ENCODE peak calls at places on chromosomes 4 and X, in eight cellular contexts. O is nephron progenitor cell; Y is left lobe of liver; N is stimulated activated naive B cell treated with anti-CD40 and anti-IgM and Interleukin-4, amounts not matched to agents 10 μg/mL and 1 μg/mL and 100 μg/mL, for 72 hours; I is AG08395; U is stimulated activated CD8-positive, alpha-beta memory T cell treated with anti-CD3 and anti-CD28 coated beads, Interleukin-4, amount 100 ng/mL, for 4 hours; B is activated T-cell treated with anti-CD3 and anti-CD28 coated beads for 48 hours; T is activated T-helper 9 cell treated with anti-CD3 and anti-CD28 coated beads, Interleukin-2, amount 50 U/mL, for 16 hours. P is an unnamed sample.

GRCh38 chr4:82599336-82599735 is 37.5 kb upstream of the TMEM150C start:
- DNase-seq in O (no peak), N (no peak), I (no peak), Y (no peak), U (no peak), T (no peak), B (no peak), P (no peak)

GRCh38 chrX:18354369-18355329 is at the start of gene SCML2:
- DNase-seq in Y (peak), T (peak), O (peak), N (peak), U (no peak), B (peak), I (peak), P (peak)

GRCh38 chrX:65587616-65588526 is 53.3 kb upstream of the LAS1L start:
- DNase-seq in T (no peak), I (peak), N (no peak), B (no peak), U (no peak), O (no peak), Y (peak), P (no peak)

GRCh38 chrX:152923599-152923998 is 25.7 kb downstream of the ZNF185 start:
- DNase-seq in N (no peak), B (no peak), Y (no peak), U (no peak), O (no peak), I (no peak), T (no peak), P (no peak)

GRCh38 chr4:105989411-105990242 is 94.4 kb downstream of the NPNT start:
- DNase-seq in T (no peak), Y (no peak), O (no peak), N (no peak), I (no peak), B (no peak), U (no peak), P (no peak)

GRCh38 chr4:17164656-17165055 is 266.2 kb upstream of the LDB2 start:
- DNase-seq in U (no peak), N (no peak), B (no peak), Y (no peak), O (no peak), T (no peak), I (no peak), P (no peak)

GRCh38 chr4:109998867-109999303 is 86.2 kb downstream of the EGF start:
- DNase-seq in U (no peak), N (no peak), I (peak), Y (no peak), T (no peak), O (peak), B (no peak), P (no peak)

GRCh38 chrX:109299091-109299490 is 182.8 kb downstream of the GUCY2F start:
- DNase-seq in B (no peak), T (no peak), I (no peak), N (no peak), U (no peak), Y (no peak), O (no peak), P (no peak)

GRCh38 chrX:103063918-103064434 is at the start of gene BEX1:
- DNase-seq in N (no peak), U (no peak), B (peak), I (no peak), T (no peak), O (peak), Y (no peak), P (no peak)

GRCh38 chrX:134484039-134484438 is 24.1 kb downstream of the HPRT1 start:
- DNase-seq in B (no peak), O (no peak), T (no peak), I (peak), N (no peak), Y (no peak), U (no peak), P (no peak)

GRCh38 chr4:5616331-5616950 is 91.9 kb downstream of the EVC2 start:
- DNase-seq in I (no peak), U (no peak), O (no peak), B (no peak), N (no peak), Y (no peak), T (no peak), P (no peak)